ENCODE peak calls at places on chromosomes 3 and 15, in five cellular contexts. S is AG09319, W is HFFc6, X is breast epithelium, B is K562. E is an unnamed sample.

GRCh38 chr15:71691700-71692417 is 118.5 kb upstream of the NR2E3 start:
- DNase-seq in X (peak), B (no peak), S (peak), W (peak), E (no peak)

GRCh38 chr15:69082556-69082955 is 68.1 kb downstream of the NOX5 start:
- DNase-seq in X (no peak), W (no peak), S (no peak), B (no peak), E (no peak)

GRCh38 chr3:109177888-109178287 is 41.4 kb downstream of the C3orf85 start:
- DNase-seq in B (no peak), S (no peak), W (no peak), X (no peak), E (no peak)

GRCh38 chr15:93300796-93301195 is 211.8 kb upstream of the RGMA start:
- DNase-seq in W (no peak), X (no peak), B (no peak), S (no peak), E (no peak)

GRCh38 chr3:113662824-113663223 is 33.6 kb downstream of the USF3 start:
- DNase-seq in B (no peak), S (no peak), W (no peak), X (no peak), E (no peak)

GRCh38 chr3:48018841-48019240 is 2.6 kb upstream of the MAP4 start:
- DNase-seq in B (no peak), S (no peak), X (no peak), W (peak), E (no peak)

GRCh38 chr3:64687781-64688515 is at the start of gene ADAMTS9:
- DNase-seq in W (no peak), S (no peak), B (no peak), X (peak), E (peak)

GRCh38 chr15:61654918-61655317 is 405.3 kb downstream of the VPS13C start:
- DNase-seq in W (no peak), S (no peak), B (no peak), X (peak), E (no peak)

GRCh38 chr15:40982855-40983254 is 29.6 kb downstream of the CHAC1 start:
- DNase-seq in W (peak), S (no peak), X (no peak), B (no peak), E (peak)
- TF ChIP-seq CTCF in W (peak), S (no peak), X (no peak), B (no peak), E (no peak)

DNA sequence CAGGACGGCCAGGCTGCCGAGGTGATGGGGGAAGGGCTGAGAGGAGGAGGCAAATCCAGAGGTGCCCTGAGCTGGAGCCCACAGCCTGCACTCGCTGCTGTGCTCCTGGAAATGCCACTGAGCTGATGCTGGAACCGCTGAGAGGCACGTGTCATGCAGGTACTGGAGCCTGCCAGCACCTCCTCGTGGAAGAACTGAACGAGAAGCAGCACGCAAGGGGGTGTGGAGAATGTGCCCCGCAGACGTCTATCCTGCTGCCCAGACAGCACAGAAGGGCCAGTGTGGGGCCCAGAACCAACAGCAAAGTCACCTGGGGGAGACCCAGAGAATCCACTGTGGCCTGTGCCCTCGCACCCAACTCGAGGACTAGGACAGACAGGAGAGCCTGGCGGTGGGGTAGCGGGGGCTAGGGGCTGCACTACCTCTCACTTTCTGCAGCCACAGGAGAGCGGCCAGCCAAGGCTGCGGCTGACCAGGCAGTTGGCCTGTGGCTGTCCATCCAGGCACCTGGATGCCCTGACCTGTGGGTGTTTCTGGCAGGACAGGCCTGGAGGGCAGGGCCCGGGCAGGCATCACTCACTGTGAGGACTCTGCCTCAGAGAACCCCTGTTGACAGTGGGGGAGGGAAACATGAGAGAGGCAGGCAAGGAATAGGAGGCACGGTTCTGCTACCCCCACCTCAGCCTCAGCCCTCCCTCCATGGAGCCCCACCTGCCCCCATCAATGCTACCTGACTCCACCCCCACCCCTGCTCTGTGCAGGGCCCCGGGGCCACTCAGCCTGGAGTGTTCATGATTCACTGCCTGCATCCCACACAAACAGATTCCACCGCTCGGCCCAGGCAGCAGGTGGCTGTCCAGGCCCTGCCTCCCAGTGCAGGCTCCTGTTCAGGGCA is 213.1 kb downstream of the TBC1D2B start:
- DNase-seq in S (no peak), X (no peak), B (no peak), W (no peak), E (no peak)
- TF ChIP-seq CTCF in S (no peak), X (no peak), B (peak), W (no peak), E (no peak)

GRCh38 chr3:147415819-147416218 is 6.7 kb downstream of the ZIC1 start:
- DNase-seq in X (no peak), S (no peak), B (no peak), W (no peak), E (no peak)
- TF ChIP-seq CTCF in X (no peak), S (no peak), B (no peak), W (peak), E (no peak)

GRCh38 chr3:195888311-195888761 is 20.0 kb downstream of the TNK2 start:
- DNase-seq in X (no peak), B (no peak), W (no peak), S (no peak), E (no peak)

GRCh38 chr3:195892105-195892354 is 16.3 kb downstream of the TNK2 start:
- DNase-seq in W (no peak), S (no peak), B (no peak), X (no peak), E (no peak)

GRCh38 chr3:195891431-195892104 is 16.8 kb downstream of the TNK2 start:
- DNase-seq in S (no peak), X (no peak), B (no peak), W (no peak), E (no peak)

GRCh38 chr3:195888981-195889842 is 19.1 kb downstream of the TNK2 start:
- DNase-seq in X (no peak), B (no peak), W (no peak), S (no peak), E (no peak)

DNA sequence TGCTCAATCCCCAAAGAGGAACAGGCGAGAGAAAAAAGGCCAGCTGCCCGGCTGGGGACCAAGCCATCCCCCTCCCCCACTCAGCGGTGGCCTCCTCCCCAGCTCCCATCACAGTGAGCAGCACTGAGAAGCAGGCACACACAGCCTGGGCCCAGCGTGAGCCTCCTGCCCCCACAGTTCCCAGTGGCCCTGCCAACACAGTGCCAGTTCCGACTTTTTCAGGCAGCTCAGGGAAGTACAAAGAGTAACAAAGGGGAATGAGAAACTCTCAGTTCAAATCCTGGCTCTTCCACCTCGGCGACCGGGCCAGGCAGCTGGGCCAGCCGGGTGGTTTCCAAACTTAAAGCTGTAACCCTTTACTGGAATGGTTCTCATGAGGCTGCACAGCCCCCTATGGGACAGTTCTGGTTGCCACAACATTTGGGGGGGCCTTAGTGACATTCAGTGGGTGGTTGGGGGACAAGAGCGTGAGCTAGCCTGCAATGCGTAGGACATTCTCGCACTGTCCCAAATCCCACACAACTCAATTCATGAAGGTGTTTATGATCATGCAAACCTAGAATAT is 18.4 kb downstream of the TNK2 start:
- DNase-seq in S (no peak), W (no peak), B (peak), X (no peak), E (no peak)
- TF ChIP-seq CTCF in S (no peak), W (peak), B (peak), X (no peak), E (no peak)

GRCh38 chr3:128170866-128171516 is 17.7 kb downstream of the EEFSEC start:
- DNase-seq in X (peak), S (peak), W (peak), B (peak), E (peak)
- TF ChIP-seq CTCF in X (peak), S (peak), W (peak), B (peak), E (peak)

GRCh38 chr3:62186967-62187366 is 186.4 kb downstream of the FEZF2 start:
- DNase-seq in S (no peak), W (no peak), B (peak), X (no peak), E (peak)
- TF ChIP-seq CTCF in S (peak), W (peak), B (no peak), X (no peak), E (peak)

E was measured in endothelial cell.